ENCODE peak calls at places on chromosomes 11 and 22, in five cellular contexts. Q is lung; A is CD4-positive, alpha-beta memory T cell; Y is body of pancreas; B is K562. Z is an unnamed sample.

GRCh38 chr11:3169235-3169951 is 4.3 kb upstream of the OSBPL5 start:
- DNase-seq in Q (no peak), A (no peak), Y (peak; percentile 43), B (peak; percentile 81), Z (no peak)

GRCh38 chr22:28034760-28035401 is 115.8 kb upstream of the PITPNB start:
- DNase-seq in Q (peak; percentile 65), A (no peak), Y (peak; percentile 59), B (peak; percentile 15), Z (no peak)

GRCh38 chr11:3159296-3160190 is 5.6 kb downstream of the OSBPL5 start:
- DNase-seq in Q (peak; percentile 68), A (no peak), Y (peak; percentile 66), B (no peak), Z (no peak)

GRCh38 chr11:31940396-31941037 is 129.4 kb upstream of the PAX6 start:
- DNase-seq in Q (no peak), A (no peak), Y (peak; percentile 10), B (no peak), Z (no peak)

GRCh38 chr11:33642461-33643166 is 58.0 kb downstream of the C11orf91 start:
- DNase-seq in Q (peak; percentile 13), A (no peak), Y (no peak), B (no peak), Z (no peak)

GRCh38 chr11:15905334-15905733 is 451.0 kb downstream of the SOX6 start:
- DNase-seq in Q (no peak), A (no peak), Y (no peak), B (no peak), Z (no peak)

GRCh38 chr11:98110030-98110429 is 910.7 kb upstream of the CNTN5 start:
- DNase-seq in Q (no peak), A (no peak), Y (no peak), B (no peak), Z (no peak)

GRCh38 chr22:44807915-44808690 is 55.7 kb downstream of the ARHGAP8 start:
- DNase-seq in Q (no peak), A (no peak), Y (no peak), B (peak; percentile 69), Z (no peak)

GRCh38 chr11:43835104-43835503 is 45.5 kb upstream of the ALKBH3 start:
- DNase-seq in Q (no peak), A (no peak), Y (peak; percentile 27), B (no peak), Z (no peak)

GRCh38 chr11:78935408-78936101 is 360.9 kb upstream of the NARS2 start:
- DNase-seq in Q (no peak), A (no peak), Y (no peak), B (no peak), Z (no peak)
- H3K4me3 ChIP-seq in Q (no peak overlapping the region), A (no peak overlapping the region), Y (no peak overlapping the region), B (no peak overlapping the region), Z (no peak overlapping the region)

GRCh38 chr22:31104869-31105268 is 2.5 kb downstream of the SELENOM start:
- DNase-seq in Q (no peak), A (no peak), Y (no peak), B (no peak), Z (no peak)
- H3K4me3 ChIP-seq in Q (no peak overlapping the region), A (no peak overlapping the region), Y (no peak overlapping the region), B (no peak overlapping the region), Z (no peak overlapping the region)

GRCh38 chr11:76667271-76667818 is 3.2 kb downstream of the LRRC32 start:
- DNase-seq in Q (no peak), A (no peak), Y (no peak), B (no peak), Z (no peak)

GRCh38 chr11:76665921-76666351 is 4.6 kb downstream of the LRRC32 start:
- DNase-seq in Q (no peak), A (no peak), Y (no peak), B (no peak), Z (no peak)

GRCh38 chr11:76665172-76665571 is 5.4 kb downstream of the LRRC32 start:
- DNase-seq in Q (no peak), A (no peak), Y (no peak), B (no peak), Z (no peak)

GRCh38 chr11:76666830-76667229 is 3.7 kb downstream of the LRRC32 start:
- DNase-seq in Q (no peak), A (no peak), Y (no peak), B (no peak), Z (no peak)

GRCh38 chr11:76666408-76666807 is 4.1 kb downstream of the LRRC32 start:
- DNase-seq in Q (no peak), A (no peak), Y (no peak), B (no peak), Z (no peak)
- H3K4me3 ChIP-seq in Q (peak overlapping the region; percentile 5), A (no peak overlapping the region), Y (no peak overlapping the region), B (no peak overlapping the region), Z (no peak overlapping the region)

GRCh38 chr11:128928400-128928799 is 14.3 kb downstream of the TP53AIP1 start:
- DNase-seq in Q (no peak), A (no peak), Y (no peak), B (no peak), Z (peak; percentile 30)
- H3K4me3 ChIP-seq in Q (no peak overlapping the region), A (no peak overlapping the region), Y (no peak overlapping the region), B (no peak overlapping the region), Z (no peak overlapping the region)